ENCODE peak calls at places on chromosomes 12 and 14, in six cellular contexts. J is IMR-90, G is neuronal stem cell, F is H9, R is trophoblast cell, S is H1. E is an unnamed sample.

GRCh38 chr14:105536691-105537579 is 10.6 kb downstream of the TMEM121 start:
- DNase-seq in J (no peak), G (no peak), F (no peak), R (no peak), S (no peak), E (no peak)

GRCh38 chr14:88576222-88576621 is 13.4 kb downstream of the ZC3H14 start:
- DNase-seq in J (no peak), G (no peak), F (no peak), R (no peak), S (no peak), E (no peak)

GRCh38 chr12:64088431-64089349 is 133.4 kb downstream of the KICS2 start:
- DNase-seq in J (peak; percentile 97), G (peak; percentile 23), F (peak; percentile 71), R (peak; percentile 88), S (peak; percentile 10), E (peak; percentile 88)

GRCh38 chr12:113190761-113191160 is 5.2 kb downstream of the RITA1 start:
- DNase-seq in J (peak; percentile 45), G (no peak), F (peak; percentile 74), R (no peak), S (no peak), E (peak; percentile 65)

GRCh38 chr12:26431211-26431610 is 235.8 kb downstream of the SSPN start:
- DNase-seq in J (no peak), G (no peak), F (no peak), R (peak; percentile 73), S (no peak), E (no peak)

GRCh38 chr14:81400852-81401251 is 728 bp upstream of the STON2 start:
- DNase-seq in J (peak; percentile 51), G (no peak), F (no peak), R (peak; percentile 100), S (no peak), E (peak; percentile 19)

GRCh38 chr14:33933386-33933934 is 17.4 kb downstream of the EGLN3 start:
- DNase-seq in J (no peak), G (peak; percentile 15), F (no peak), R (no peak), S (no peak), E (no peak)

GRCh38 chr14:39491134-39491541 is 58.9 kb upstream of the FBXO33 start:
- DNase-seq in J (peak; percentile 52), G (no peak), F (no peak), R (peak; percentile 68), S (no peak), E (peak; percentile 55)

GRCh38 chr12:2640281-2640680 is 154.5 kb upstream of the FKBP4 start:
- DNase-seq in J (no peak), G (no peak), F (no peak), R (no peak), S (no peak), E (no peak)

GRCh38 chr12:131118366-131118765 is 164.7 kb downstream of the ADGRD1 start:
- DNase-seq in J (no peak), G (no peak), F (peak; percentile 8), R (no peak), S (no peak), E (no peak)

GRCh38 chr12:131115766-131116165 is 162.1 kb downstream of the ADGRD1 start:
- DNase-seq in J (no peak), G (no peak), F (no peak), R (no peak), S (no peak), E (no peak)

GRCh38 chr12:131114942-131115584 is 161.4 kb downstream of the ADGRD1 start:
- DNase-seq in J (no peak), G (no peak), F (no peak), R (no peak), S (no peak), E (no peak)

GRCh38 chr12:131117438-131118245 is 163.9 kb downstream of the ADGRD1 start:
- DNase-seq in J (no peak), G (no peak), F (peak; percentile 20), R (no peak), S (no peak), E (no peak)

GRCh38 chr12:131116437-131117117 is 162.9 kb downstream of the ADGRD1 start:
- DNase-seq in J (no peak), G (no peak), F (peak; percentile 73), R (peak; percentile 36), S (no peak), E (no peak)
- H3K14ac ChIP-seq in J (no peak overlapping the region), G (no peak overlapping the region), F (no peak overlapping the region), R (no peak overlapping the region), S (no peak overlapping the region), E (no peak overlapping the region)

GRCh38 chr12:126228936-126229335 is 1163.7 kb downstream of the AACS start:
- DNase-seq in J (no peak), G (no peak), F (no peak), R (no peak), S (no peak), E (no peak)

DNA sequence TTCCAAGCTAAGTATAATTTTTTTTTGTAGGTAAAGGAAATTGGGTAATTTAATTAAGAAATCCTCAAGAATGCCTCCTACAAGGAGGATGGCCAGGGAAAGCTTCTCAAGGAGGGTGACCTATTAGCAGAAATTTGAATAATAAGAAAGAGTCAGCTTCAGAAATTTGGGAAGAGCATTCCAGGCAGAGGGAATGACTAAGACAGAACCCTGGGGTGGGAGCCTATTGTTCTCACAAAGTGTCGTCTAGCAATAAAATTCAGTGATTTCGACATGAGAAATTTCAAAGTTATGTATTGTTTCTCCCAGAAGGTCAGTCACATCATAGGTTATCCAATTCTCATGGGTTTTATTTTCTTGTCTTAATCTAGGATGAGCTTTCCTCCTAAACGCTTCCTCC is 1168.4 kb downstream of the AACS start:
- DNase-seq in J (no peak), G (no peak), F (peak; percentile 41), R (no peak), S (peak; percentile 29), E (no peak)
- H3K4ac ChIP-seq in J (no peak overlapping the region), G (no peak overlapping the region), F (no peak overlapping the region), R (no peak overlapping the region), S (no peak overlapping the region), E (no peak overlapping the region)

GRCh38 chr14:104129556-104129955 is 8.8 kb upstream of the KIF26A start:
- DNase-seq in J (no peak), G (no peak), F (no peak), R (no peak), S (no peak), E (no peak)
- H3K14ac ChIP-seq in J (no peak overlapping the region), G (no peak overlapping the region), F (no peak overlapping the region), R (no peak overlapping the region), S (no peak overlapping the region), E (no peak overlapping the region)

DNA sequence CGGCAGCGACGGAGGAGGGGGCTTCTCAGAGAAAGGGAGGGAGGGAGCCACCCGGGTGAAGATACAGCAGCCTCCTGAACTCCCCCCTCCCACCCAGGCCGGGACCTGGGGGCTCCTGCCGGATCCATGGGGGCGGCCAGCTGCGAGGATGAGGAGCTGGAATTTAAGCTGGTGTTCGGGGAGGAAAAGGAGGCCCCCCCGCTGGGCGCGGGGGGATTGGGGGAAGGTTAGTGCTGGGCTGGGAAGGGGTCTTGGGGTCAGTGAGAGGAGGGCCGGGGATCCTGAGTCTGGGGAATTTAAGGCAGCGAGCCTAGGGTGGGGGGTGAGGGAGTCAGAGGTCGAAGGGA is 204 bp downstream of the NFATC4 start:
- DNase-seq in J (no peak), G (peak; percentile 56), F (peak; percentile 57), R (no peak), S (no peak), E (no peak)
- H3K4ac ChIP-seq in J (peak overlapping the region; percentile 89), G (peak overlapping the region; percentile 76), F (no peak overlapping the region), R (peak overlapping the region; percentile 97), S (peak overlapping the region; percentile 73), E (peak overlapping the region; percentile 96)

GRCh38 chr12:100797246-100797645 is 2.7 kb downstream of the ANO4 start:
- DNase-seq in J (no peak), G (peak; percentile 21), F (no peak), R (no peak), S (no peak), E (peak; percentile 30)

GRCh38 chr12:100794441-100795192 is at the start of gene ANO4:
- DNase-seq in J (peak; percentile 29), G (no peak), F (peak; percentile 41), R (no peak), S (no peak), E (peak; percentile 52)

GRCh38 chr12:100797786-100798580 is 3.4 kb downstream of the ANO4 start:
- DNase-seq in J (no peak), G (no peak), F (no peak), R (no peak), S (no peak), E (no peak)

GRCh38 chr12:100795193-100796179 is 910 bp downstream of the ANO4 start:
- DNase-seq in J (no peak), G (no peak), F (no peak), R (no peak), S (no peak), E (peak; percentile 33)

DNA sequence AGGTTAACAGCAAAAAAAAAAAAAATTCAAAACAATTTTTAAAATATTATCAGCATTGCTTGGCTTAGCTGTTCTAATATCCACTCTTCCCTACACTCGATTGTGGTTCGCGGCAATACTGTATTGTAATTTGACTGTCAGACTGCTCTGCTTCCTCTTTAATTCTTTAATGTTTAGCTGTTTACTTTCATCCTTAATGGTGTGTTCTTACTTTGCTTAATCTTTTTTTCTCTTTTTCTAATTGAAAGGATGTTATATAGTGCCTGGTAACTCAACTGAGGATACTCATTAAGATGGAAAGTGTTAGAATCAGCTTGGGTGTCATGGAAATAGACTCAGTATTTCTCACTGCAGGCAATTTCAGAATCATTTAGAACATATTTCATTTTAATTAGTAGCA is 2.0 kb downstream of the ANO4 start:
- DNase-seq in J (no peak), G (no peak), F (no peak), R (no peak), S (no peak), E (no peak)
- H3K14ac ChIP-seq in J (no peak overlapping the region), G (no peak overlapping the region), F (no peak overlapping the region), R (no peak overlapping the region), S (no peak overlapping the region), E (no peak overlapping the region)

GRCh38 chr12:68807576-68808387 is at the start of gene MDM2:
- DNase-seq in J (peak; percentile 81), G (peak; percentile 90), F (peak; percentile 98), R (peak; percentile 94), S (peak; percentile 81), E (peak; percentile 88)
- H3K4ac ChIP-seq in J (peak within 1 kb of the TSS; percentile 87), G (peak within 1 kb of the TSS; percentile 100), F (peak within 1 kb of the TSS; percentile 95), R (peak within 1 kb of the TSS; percentile 90), S (peak within 1 kb of the TSS; percentile 99), E (peak within 1 kb of the TSS; percentile 96)

GRCh38 chr14:91477388-91477787 is 32.7 kb downstream of the PPP4R3A start:
- DNase-seq in J (no peak), G (no peak), F (no peak), R (no peak), S (no peak), E (no peak)
- H3K14ac ChIP-seq in J (no peak overlapping the region), G (no peak overlapping the region), F (no peak overlapping the region), R (no peak overlapping the region), S (no peak overlapping the region), E (no peak overlapping the region)

E was measured in mesenchymal stem cell.